ENCODE peak calls at places on chromosomes 11 and 22, in six cellular contexts. One of them, this sample, is unnamed.

GRCh38 chr11:1747753-1748466 is 2.5 kb downstream of the IFITM10 start:
- DNase-seq in RWPE1: no peak
- DNase-seq in chondrocyte: peak
- DNase-seq in endothelial cell: no peak
- DNase-seq in fibroblast of lung: no peak
- DNase-seq in A549: no peak
- DNase-seq in this sample: no peak

GRCh38 chr11:116984589-116984988 is 113.6 kb downstream of the SIK3 start:
- DNase-seq in RWPE1: peak
- DNase-seq in chondrocyte: no peak
- DNase-seq in endothelial cell: no peak
- DNase-seq in fibroblast of lung: peak
- DNase-seq in A549: no peak
- DNase-seq in this sample: no peak

GRCh38 chr22:48306785-48307570 is 1520.7 kb downstream of the BRD1 start:
- DNase-seq in RWPE1: no peak
- DNase-seq in chondrocyte: no peak
- DNase-seq in endothelial cell: no peak
- DNase-seq in fibroblast of lung: no peak
- DNase-seq in A549: no peak
- DNase-seq in this sample: no peak

GRCh38 chr11:109040303-109040702 is 375.4 kb downstream of the DDX10 start:
- DNase-seq in RWPE1: no peak
- DNase-seq in chondrocyte: no peak
- DNase-seq in endothelial cell: peak
- DNase-seq in fibroblast of lung: no peak
- DNase-seq in A549: no peak
- DNase-seq in this sample: no peak

GRCh38 chr11:111963786-111964385 is 26.7 kb downstream of the DIXDC1 start:
- DNase-seq in RWPE1: no peak
- DNase-seq in chondrocyte: no peak
- DNase-seq in endothelial cell: no peak
- DNase-seq in fibroblast of lung: peak
- DNase-seq in A549: no peak
- DNase-seq in this sample: no peak

GRCh38 chr22:37195921-37196320 is 7.9 kb upstream of the C1QTNF6 start:
- DNase-seq in RWPE1: no peak
- DNase-seq in chondrocyte: peak
- DNase-seq in endothelial cell: no peak
- DNase-seq in fibroblast of lung: peak
- DNase-seq in A549: no peak
- DNase-seq in this sample: no peak

GRCh38 chr22:47616396-47617020 is 854.1 kb downstream of the TBC1D22A start:
- DNase-seq in RWPE1: no peak
- DNase-seq in chondrocyte: peak
- DNase-seq in endothelial cell: no peak
- DNase-seq in fibroblast of lung: no peak
- DNase-seq in A549: no peak
- DNase-seq in this sample: no peak

GRCh38 chr11:121365304-121365703 is 72.7 kb downstream of the SC5D start:
- DNase-seq in RWPE1: no peak
- DNase-seq in chondrocyte: no peak
- DNase-seq in endothelial cell: no peak
- DNase-seq in fibroblast of lung: no peak
- DNase-seq in A549: no peak
- DNase-seq in this sample: no peak

GRCh38 chr22:39175127-39176066 is 22.9 kb upstream of the CBX7 start:
- DNase-seq in RWPE1: no peak
- DNase-seq in chondrocyte: peak
- DNase-seq in endothelial cell: peak
- DNase-seq in fibroblast of lung: no peak
- DNase-seq in A549: no peak
- DNase-seq in this sample: no peak

GRCh38 chr11:44883277-44883676 is 67.4 kb downstream of the TP53I11 start:
- DNase-seq in RWPE1: no peak
- DNase-seq in chondrocyte: no peak
- DNase-seq in endothelial cell: no peak
- DNase-seq in fibroblast of lung: no peak
- DNase-seq in A549: no peak
- DNase-seq in this sample: no peak

GRCh38 chr22:27405672-27406388 is 395.7 kb downstream of the MN1 start:
- DNase-seq in RWPE1: peak
- DNase-seq in chondrocyte: no peak
- DNase-seq in endothelial cell: peak
- DNase-seq in fibroblast of lung: no peak
- DNase-seq in A549: peak
- DNase-seq in this sample: peak

GRCh38 chr22:43338766-43339345 is 4.3 kb downstream of the SCUBE1 start:
- DNase-seq in RWPE1: no peak
- DNase-seq in chondrocyte: no peak
- DNase-seq in endothelial cell: no peak
- DNase-seq in fibroblast of lung: no peak
- DNase-seq in A549: no peak
- DNase-seq in this sample: no peak

GRCh38 chr22:21876486-21877176 is 9.2 kb upstream of the MAPK1 start:
- DNase-seq in RWPE1: no peak
- DNase-seq in chondrocyte: no peak
- DNase-seq in endothelial cell: no peak
- DNase-seq in fibroblast of lung: peak
- DNase-seq in A549: no peak
- DNase-seq in this sample: no peak

GRCh38 chr11:58905141-58905715 is 34.1 kb upstream of the GLYATL1 start:
- DNase-seq in RWPE1: no peak
- DNase-seq in chondrocyte: no peak
- DNase-seq in endothelial cell: peak
- DNase-seq in fibroblast of lung: peak
- DNase-seq in A549: no peak
- DNase-seq in this sample: peak

GRCh38 chr22:23306438-23306921 is 126.2 kb downstream of the BCR start:
- DNase-seq in RWPE1: no peak
- DNase-seq in chondrocyte: no peak
- DNase-seq in endothelial cell: no peak
- DNase-seq in fibroblast of lung: peak
- DNase-seq in A549: no peak
- DNase-seq in this sample: no peak

GRCh38 chr22:17159504-17159951 is 451 bp upstream of the HDHD5 start:
- DNase-seq in RWPE1: peak
- DNase-seq in chondrocyte: no peak
- DNase-seq in endothelial cell: no peak
- DNase-seq in fibroblast of lung: peak
- DNase-seq in A549: peak
- DNase-seq in this sample: no peak

GRCh38 chr11:35418282-35418846 is 994 bp downstream of the SLC1A2 start:
- DNase-seq in RWPE1: no peak
- DNase-seq in chondrocyte: no peak
- DNase-seq in endothelial cell: no peak
- DNase-seq in fibroblast of lung: peak
- DNase-seq in A549: no peak
- DNase-seq in this sample: no peak

GRCh38 chr11:2701898-2702434 is 2.2 kb upstream of the KCNQ1OT1 start:
- DNase-seq in RWPE1: no peak
- DNase-seq in chondrocyte: no peak
- DNase-seq in endothelial cell: no peak
- DNase-seq in fibroblast of lung: no peak
- DNase-seq in A549: no peak
- DNase-seq in this sample: no peak

GRCh38 chr22:46577361-46578249 is 40.2 kb upstream of the CELSR1 start:
- DNase-seq in RWPE1: no peak
- DNase-seq in chondrocyte: peak
- DNase-seq in endothelial cell: no peak
- DNase-seq in fibroblast of lung: no peak
- DNase-seq in A549: no peak
- DNase-seq in this sample: no peak

GRCh38 chr11:24091594-24091993 is 405.3 kb upstream of the LUZP2 start:
- DNase-seq in RWPE1: no peak
- DNase-seq in chondrocyte: no peak
- DNase-seq in endothelial cell: no peak
- DNase-seq in fibroblast of lung: no peak
- DNase-seq in A549: no peak
- DNase-seq in this sample: no peak
- TF ChIP-seq CTCF in RWPE1: no peak
- TF ChIP-seq CTCF in chondrocyte: no peak
- TF ChIP-seq CTCF in endothelial cell: no peak
- TF ChIP-seq CTCF in fibroblast of lung: no peak
- TF ChIP-seq CTCF in A549: no peak
- TF ChIP-seq CTCF in this sample: no peak

DNA sequence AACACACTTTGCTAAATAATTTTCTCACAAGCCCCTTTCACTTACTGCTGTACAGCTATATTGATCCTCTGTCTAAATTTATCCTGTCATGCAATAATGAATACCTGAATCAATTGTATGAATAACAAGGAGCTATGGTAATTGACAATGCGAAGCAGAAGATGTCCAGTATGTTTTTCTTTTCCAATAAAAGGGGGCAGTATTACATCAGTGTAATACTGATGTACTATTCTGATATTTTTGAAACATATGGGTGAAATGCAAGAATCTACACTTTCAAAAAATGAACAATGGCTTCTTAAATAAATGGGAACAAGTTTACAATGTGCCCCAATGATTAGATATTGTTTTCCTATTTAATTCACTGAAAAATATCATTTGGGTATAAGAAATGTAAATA is 315.1 kb downstream of the SOX6 start:
- DNase-seq in RWPE1: no peak
- DNase-seq in chondrocyte: no peak
- DNase-seq in endothelial cell: no peak
- DNase-seq in fibroblast of lung: no peak
- DNase-seq in A549: no peak
- DNase-seq in this sample: no peak
- TF ChIP-seq CTCF in RWPE1: no peak
- TF ChIP-seq CTCF in chondrocyte: peak
- TF ChIP-seq CTCF in endothelial cell: no peak
- TF ChIP-seq CTCF in fibroblast of lung: no peak
- TF ChIP-seq CTCF in A549: no peak
- TF ChIP-seq CTCF in this sample: no peak

GRCh38 chr11:64305691-64306562 is 603 bp downstream of the ESRRA start:
- DNase-seq in RWPE1: no peak
- DNase-seq in chondrocyte: peak
- DNase-seq in endothelial cell: peak
- DNase-seq in fibroblast of lung: peak
- DNase-seq in A549: peak
- DNase-seq in this sample: peak
- TF ChIP-seq CTCF in RWPE1: peak
- TF ChIP-seq CTCF in chondrocyte: peak
- TF ChIP-seq CTCF in endothelial cell: peak
- TF ChIP-seq CTCF in fibroblast of lung: peak
- TF ChIP-seq CTCF in A549: peak
- TF ChIP-seq CTCF in this sample: peak

GRCh38 chr11:67389477-67389876 is 2.3 kb upstream of the RAD9A start:
- DNase-seq in RWPE1: no peak
- DNase-seq in chondrocyte: no peak
- DNase-seq in endothelial cell: peak
- DNase-seq in fibroblast of lung: no peak
- DNase-seq in A549: peak
- DNase-seq in this sample: peak
- TF ChIP-seq CTCF in RWPE1: peak
- TF ChIP-seq CTCF in chondrocyte: peak
- TF ChIP-seq CTCF in endothelial cell: peak
- TF ChIP-seq CTCF in fibroblast of lung: peak
- TF ChIP-seq CTCF in A549: peak
- TF ChIP-seq CTCF in this sample: peak

GRCh38 chr11:68324241-68324640 is 11.8 kb downstream of the LRP5 start:
- DNase-seq in RWPE1: no peak
- DNase-seq in chondrocyte: no peak
- DNase-seq in endothelial cell: no peak
- DNase-seq in fibroblast of lung: no peak
- DNase-seq in A549: no peak
- DNase-seq in this sample: no peak

GRCh38 chr11:68324695-68325094 is 12.3 kb downstream of the LRP5 start:
- DNase-seq in RWPE1: no peak
- DNase-seq in chondrocyte: no peak
- DNase-seq in endothelial cell: no peak
- DNase-seq in fibroblast of lung: no peak
- DNase-seq in A549: no peak
- DNase-seq in this sample: no peak

GRCh38 chr11:68325894-68326220 is 13.5 kb downstream of the LRP5 start:
- DNase-seq in RWPE1: no peak
- DNase-seq in chondrocyte: no peak
- DNase-seq in endothelial cell: no peak
- DNase-seq in fibroblast of lung: no peak
- DNase-seq in A549: no peak
- DNase-seq in this sample: no peak

GRCh38 chr11:68326334-68327215 is 14.2 kb downstream of the LRP5 start:
- DNase-seq in RWPE1: no peak
- DNase-seq in chondrocyte: no peak
- DNase-seq in endothelial cell: no peak
- DNase-seq in fibroblast of lung: no peak
- DNase-seq in A549: no peak
- DNase-seq in this sample: no peak

GRCh38 chr11:68325183-68325893 is 12.9 kb downstream of the LRP5 start:
- DNase-seq in RWPE1: no peak
- DNase-seq in chondrocyte: no peak
- DNase-seq in endothelial cell: no peak
- DNase-seq in fibroblast of lung: no peak
- DNase-seq in A549: no peak
- DNase-seq in this sample: no peak
- TF ChIP-seq CTCF in RWPE1: no peak
- TF ChIP-seq CTCF in chondrocyte: no peak
- TF ChIP-seq CTCF in endothelial cell: no peak
- TF ChIP-seq CTCF in fibroblast of lung: no peak
- TF ChIP-seq CTCF in A549: no peak
- TF ChIP-seq CTCF in this sample: peak